ENCODE peak calls at places on chromosomes 5 and 9, in six cellular contexts. One of them, this sample, is unnamed. For H3K4me1 and H3K9me3, the result is how much of the 10 kb centered on the place peaks cover.

GRCh38 chr5:5407924-5408323 is 14.6 kb upstream of the ICE1 start:
- DNase-seq in trophoblast cell: no peak
- DNase-seq in CD8-positive, alpha-beta memory T cell: no peak
- DNase-seq in neural progenitor cell: no peak
- DNase-seq in effector memory CD4-positive, alpha-beta T cell: no peak
- DNase-seq in aorta: no peak
- DNase-seq in this sample: no peak

GRCh38 chr9:114031948-114032688 is 46.0 kb downstream of the AMBP start:
- DNase-seq in trophoblast cell: no peak
- DNase-seq in neural progenitor cell: no peak
- DNase-seq in aorta: no peak
- DNase-seq in CD8-positive, alpha-beta memory T cell: no peak
- DNase-seq in effector memory CD4-positive, alpha-beta T cell: no peak
- DNase-seq in this sample: no peak

GRCh38 chr5:87340716-87341115 is 72.0 kb downstream of the CCNH start:
- DNase-seq in CD8-positive, alpha-beta memory T cell: no peak
- DNase-seq in trophoblast cell: no peak
- DNase-seq in aorta: no peak
- DNase-seq in neural progenitor cell: no peak
- DNase-seq in effector memory CD4-positive, alpha-beta T cell: no peak
- DNase-seq in this sample: no peak

GRCh38 chr5:26572486-26572885 is 465.9 kb downstream of the CDH9 start:
- DNase-seq in neural progenitor cell: no peak
- DNase-seq in CD8-positive, alpha-beta memory T cell: no peak
- DNase-seq in aorta: no peak
- DNase-seq in trophoblast cell: no peak
- DNase-seq in effector memory CD4-positive, alpha-beta T cell: no peak
- DNase-seq in this sample: no peak

GRCh38 chr5:151095341-151096000 is 14.6 kb upstream of the TNIP1 start:
- DNase-seq in trophoblast cell: peak
- DNase-seq in effector memory CD4-positive, alpha-beta T cell: no peak
- DNase-seq in neural progenitor cell: no peak
- DNase-seq in aorta: no peak
- DNase-seq in CD8-positive, alpha-beta memory T cell: no peak
- DNase-seq in this sample: no peak

GRCh38 chr5:181185560-181185959 is 19.4 kb downstream of the TRIM7 start:
- DNase-seq in CD8-positive, alpha-beta memory T cell: no peak
- DNase-seq in trophoblast cell: no peak
- DNase-seq in effector memory CD4-positive, alpha-beta T cell: no peak
- DNase-seq in neural progenitor cell: no peak
- DNase-seq in aorta: peak
- DNase-seq in this sample: no peak

GRCh38 chr9:129697956-129698757 is 32.7 kb downstream of the PRRX2 start:
- DNase-seq in effector memory CD4-positive, alpha-beta T cell: no peak
- DNase-seq in neural progenitor cell: peak
- DNase-seq in CD8-positive, alpha-beta memory T cell: no peak
- DNase-seq in aorta: peak
- DNase-seq in trophoblast cell: no peak
- DNase-seq in this sample: no peak

GRCh38 chr5:32107291-32107690 is 66.8 kb downstream of the GOLPH3 start:
- DNase-seq in effector memory CD4-positive, alpha-beta T cell: no peak
- DNase-seq in trophoblast cell: no peak
- DNase-seq in neural progenitor cell: no peak
- DNase-seq in CD8-positive, alpha-beta memory T cell: no peak
- DNase-seq in aorta: no peak
- DNase-seq in this sample: no peak

GRCh38 chr9:9257999-9258398 is 1354.8 kb downstream of the PTPRD start:
- DNase-seq in neural progenitor cell: no peak
- DNase-seq in aorta: no peak
- DNase-seq in CD8-positive, alpha-beta memory T cell: no peak
- DNase-seq in effector memory CD4-positive, alpha-beta T cell: no peak
- DNase-seq in trophoblast cell: no peak
- DNase-seq in this sample: no peak

GRCh38 chr5:151592855-151593408 is 1.8 kb upstream of the FAT2 start:
- DNase-seq in aorta: no peak
- DNase-seq in CD8-positive, alpha-beta memory T cell: no peak
- DNase-seq in trophoblast cell: peak
- DNase-seq in neural progenitor cell: no peak
- DNase-seq in effector memory CD4-positive, alpha-beta T cell: no peak
- DNase-seq in this sample: no peak

GRCh38 chr5:43039468-43040286 is 442 bp downstream of the ANXA2R start:
- DNase-seq in aorta: peak
- DNase-seq in effector memory CD4-positive, alpha-beta T cell: peak
- DNase-seq in neural progenitor cell: peak
- DNase-seq in CD8-positive, alpha-beta memory T cell: peak
- DNase-seq in trophoblast cell: peak
- DNase-seq in this sample: peak

GRCh38 chr5:138805096-138805495 is 51.9 kb downstream of the CTNNA1 start:
- DNase-seq in neural progenitor cell: no peak
- DNase-seq in aorta: no peak
- DNase-seq in CD8-positive, alpha-beta memory T cell: no peak
- DNase-seq in effector memory CD4-positive, alpha-beta T cell: no peak
- DNase-seq in trophoblast cell: no peak
- DNase-seq in this sample: no peak

GRCh38 chr9:112421771-112422222 is 41.9 kb downstream of the HSDL2 start:
- DNase-seq in effector memory CD4-positive, alpha-beta T cell: no peak
- DNase-seq in neural progenitor cell: no peak
- DNase-seq in trophoblast cell: no peak
- DNase-seq in aorta: no peak
- DNase-seq in CD8-positive, alpha-beta memory T cell: no peak
- DNase-seq in this sample: no peak

GRCh38 chr9:131656356-131657030 is 83.4 kb downstream of the RAPGEF1 start:
- DNase-seq in trophoblast cell: peak
- DNase-seq in effector memory CD4-positive, alpha-beta T cell: peak
- DNase-seq in aorta: peak
- DNase-seq in neural progenitor cell: no peak
- DNase-seq in CD8-positive, alpha-beta memory T cell: peak
- DNase-seq in this sample: peak

GRCh38 chr5:154762700-154763099 is 7.5 kb downstream of the LARP1 start:
- DNase-seq in trophoblast cell: no peak
- DNase-seq in effector memory CD4-positive, alpha-beta T cell: no peak
- DNase-seq in neural progenitor cell: no peak
- DNase-seq in CD8-positive, alpha-beta memory T cell: no peak
- DNase-seq in aorta: no peak
- DNase-seq in this sample: no peak

GRCh38 chr9:76459691-76460635 is 981 bp downstream of the GCNT1 start:
- DNase-seq in CD8-positive, alpha-beta memory T cell: no peak
- DNase-seq in aorta: peak
- DNase-seq in trophoblast cell: peak
- DNase-seq in neural progenitor cell: peak
- DNase-seq in effector memory CD4-positive, alpha-beta T cell: no peak
- DNase-seq in this sample: no peak

GRCh38 chr5:111830333-111830732 is 73.3 kb upstream of the NREP start:
- DNase-seq in aorta: no peak
- DNase-seq in CD8-positive, alpha-beta memory T cell: no peak
- DNase-seq in effector memory CD4-positive, alpha-beta T cell: no peak
- DNase-seq in trophoblast cell: no peak
- DNase-seq in neural progenitor cell: no peak
- DNase-seq in this sample: no peak

GRCh38 chr5:126000533-126000932 is 422.7 kb upstream of the GRAMD2B start:
- DNase-seq in aorta: no peak
- DNase-seq in trophoblast cell: no peak
- DNase-seq in effector memory CD4-positive, alpha-beta T cell: no peak
- DNase-seq in neural progenitor cell: no peak
- DNase-seq in CD8-positive, alpha-beta memory T cell: no peak
- DNase-seq in this sample: no peak

GRCh38 chr9:118761016-118761790 is 608.0 kb downstream of the BRINP1 start:
- DNase-seq in trophoblast cell: no peak
- DNase-seq in CD8-positive, alpha-beta memory T cell: no peak
- DNase-seq in aorta: no peak
- DNase-seq in neural progenitor cell: no peak
- DNase-seq in effector memory CD4-positive, alpha-beta T cell: no peak
- DNase-seq in this sample: no peak

GRCh38 chr9:97412628-97413382 is 909 bp downstream of the TDRD7 start:
- DNase-seq in aorta: no peak
- DNase-seq in trophoblast cell: no peak
- DNase-seq in effector memory CD4-positive, alpha-beta T cell: no peak
- DNase-seq in neural progenitor cell: no peak
- DNase-seq in CD8-positive, alpha-beta memory T cell: no peak
- DNase-seq in this sample: no peak

GRCh38 chr9:70101265-70101664 is 57.6 kb downstream of the MAMDC2 start:
- DNase-seq in neural progenitor cell: no peak
- DNase-seq in trophoblast cell: no peak
- DNase-seq in effector memory CD4-positive, alpha-beta T cell: no peak
- DNase-seq in CD8-positive, alpha-beta memory T cell: no peak
- DNase-seq in aorta: no peak
- DNase-seq in this sample: no peak

GRCh38 chr9:75903785-75904360 is 13.4 kb downstream of the PCSK5 start:
- DNase-seq in neural progenitor cell: no peak
- DNase-seq in effector memory CD4-positive, alpha-beta T cell: no peak
- DNase-seq in trophoblast cell: peak
- DNase-seq in aorta: no peak
- DNase-seq in CD8-positive, alpha-beta memory T cell: no peak
- DNase-seq in this sample: no peak

DNA sequence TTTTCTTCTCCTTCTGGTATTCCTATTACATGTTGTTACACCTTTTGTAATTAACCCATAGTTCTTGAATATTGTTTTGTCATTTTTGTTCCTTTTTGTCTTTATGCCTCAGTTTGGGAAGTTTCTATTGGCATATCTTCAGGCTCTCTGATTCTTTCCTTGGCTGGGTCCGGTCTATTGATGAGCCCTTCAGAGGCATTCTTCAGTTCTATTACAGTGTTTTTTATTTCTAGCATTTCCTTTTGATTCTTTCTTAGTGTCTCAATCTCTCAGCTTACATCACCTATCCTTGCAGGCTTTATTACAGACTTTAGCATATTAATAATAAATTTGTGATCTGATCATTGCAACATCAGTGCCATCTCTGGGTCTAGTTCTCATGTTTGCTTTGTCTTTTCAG is 33.8 kb downstream of the PHF2 start:
- DNase-seq in effector memory CD4-positive, alpha-beta T cell: no peak
- DNase-seq in CD8-positive, alpha-beta memory T cell: no peak
- DNase-seq in neural progenitor cell: no peak
- DNase-seq in trophoblast cell: no peak
- DNase-seq in aorta: no peak
- DNase-seq in this sample: no peak
- H3K4me3 ChIP-seq in effector memory CD4-positive, alpha-beta T cell: no peak
- H3K4me3 ChIP-seq in CD8-positive, alpha-beta memory T cell: no peak
- H3K4me3 ChIP-seq in neural progenitor cell: no peak
- H3K4me3 ChIP-seq in trophoblast cell: no peak
- H3K4me3 ChIP-seq in aorta: no peak
- H3K4me3 ChIP-seq in this sample: no peak

GRCh38 chr5:14184082-14184481 is 40.9 kb downstream of the TRIO start:
- DNase-seq in trophoblast cell: no peak
- DNase-seq in neural progenitor cell: no peak
- DNase-seq in effector memory CD4-positive, alpha-beta T cell: no peak
- DNase-seq in aorta: no peak
- DNase-seq in CD8-positive, alpha-beta memory T cell: no peak
- DNase-seq in this sample: no peak
- H3K4me1 ChIP-seq in trophoblast cell: under half
- H3K4me1 ChIP-seq in neural progenitor cell: under half
- H3K4me1 ChIP-seq in effector memory CD4-positive, alpha-beta T cell: under half
- H3K4me1 ChIP-seq in aorta: under half
- H3K4me1 ChIP-seq in CD8-positive, alpha-beta memory T cell: under half
- H3K4me1 ChIP-seq in this sample: under half

DNA sequence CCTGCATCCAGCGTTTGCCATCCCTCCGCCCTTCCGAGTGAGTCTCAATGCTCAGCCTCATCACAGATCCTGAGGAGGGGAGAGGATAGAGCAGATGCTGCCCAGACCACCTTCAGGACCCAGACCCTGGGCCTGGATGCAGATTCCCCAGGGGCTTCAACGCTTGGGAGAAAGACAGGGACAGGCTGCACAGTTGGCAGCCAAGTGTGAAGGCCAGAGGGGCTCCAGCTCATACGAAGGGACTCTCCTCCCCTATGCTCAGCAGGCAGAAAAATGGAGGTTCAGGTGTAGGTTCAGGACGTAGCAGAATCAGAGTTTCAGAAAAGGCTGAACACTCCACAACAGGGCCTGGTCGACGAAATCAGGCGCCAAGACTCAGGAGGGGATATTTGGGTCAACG is 378.5 kb upstream of the IRX1 start:
- DNase-seq in effector memory CD4-positive, alpha-beta T cell: no peak
- DNase-seq in trophoblast cell: no peak
- DNase-seq in neural progenitor cell: no peak
- DNase-seq in aorta: no peak
- DNase-seq in CD8-positive, alpha-beta memory T cell: no peak
- DNase-seq in this sample: no peak
- H3K9me3 ChIP-seq in effector memory CD4-positive, alpha-beta T cell: under half
- H3K9me3 ChIP-seq in trophoblast cell: under half
- H3K9me3 ChIP-seq in neural progenitor cell: under half
- H3K9me3 ChIP-seq in aorta: under half
- H3K9me3 ChIP-seq in CD8-positive, alpha-beta memory T cell: under half
- H3K9me3 ChIP-seq in this sample: under half

GRCh38 chr9:13665418-13666066 is 386.1 kb upstream of the MPDZ start:
- DNase-seq in neural progenitor cell: no peak
- DNase-seq in CD8-positive, alpha-beta memory T cell: no peak
- DNase-seq in trophoblast cell: peak
- DNase-seq in aorta: no peak
- DNase-seq in effector memory CD4-positive, alpha-beta T cell: no peak
- DNase-seq in this sample: no peak

DNA sequence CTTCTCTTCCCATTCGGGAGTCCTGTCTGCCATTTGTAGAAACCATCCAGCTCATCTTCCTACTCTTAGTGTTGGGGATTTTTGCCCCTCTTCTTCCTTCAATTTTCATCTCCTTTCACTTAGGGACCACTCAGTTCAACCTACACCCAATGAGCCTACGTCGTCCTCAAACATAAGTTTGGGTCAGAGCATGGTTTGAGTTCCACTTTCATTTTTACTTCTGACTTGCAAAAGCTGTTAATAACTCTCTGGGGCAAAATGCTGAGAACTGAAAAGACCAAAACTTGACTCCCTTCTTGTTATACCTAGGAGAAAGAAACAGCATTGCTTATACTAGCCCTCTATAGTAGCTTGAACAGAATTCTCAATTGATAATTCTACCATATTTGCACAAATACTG is 381.5 kb upstream of the MPDZ start:
- DNase-seq in neural progenitor cell: no peak
- DNase-seq in effector memory CD4-positive, alpha-beta T cell: no peak
- DNase-seq in aorta: no peak
- DNase-seq in trophoblast cell: no peak
- DNase-seq in CD8-positive, alpha-beta memory T cell: no peak
- DNase-seq in this sample: no peak
- H3K4me3 ChIP-seq in neural progenitor cell: no peak
- H3K4me3 ChIP-seq in effector memory CD4-positive, alpha-beta T cell: no peak
- H3K4me3 ChIP-seq in aorta: no peak
- H3K4me3 ChIP-seq in trophoblast cell: no peak
- H3K4me3 ChIP-seq in CD8-positive, alpha-beta memory T cell: no peak
- H3K4me3 ChIP-seq in this sample: no peak

This sample was measured in naive thymus-derived CD4-positive, alpha-beta T cell.